ENCODE peak calls at places on chromosomes 13 and 19, in ten cellular contexts. P, R, F, D, G, Q, J, K, L and B are unnamed samples.

GRCh38 chr19:1141944-1142343 is 32.1 kb downstream of the SBNO2 start:
- DNase-seq in L (no peak), D (no peak), R (peak; percentile 11), K (no peak), F (no peak), J (no peak), G (no peak), P (no peak), Q (no peak), B (no peak)

GRCh38 chr19:46745030-46745429 is 827 bp upstream of the FKRP start:
- DNase-seq in J (no peak), D (no peak), P (no peak), Q (no peak), K (no peak), F (no peak), G (no peak), L (no peak), R (no peak), B (no peak)

GRCh38 chr13:24557121-24557520 is 44.5 kb upstream of the PARP4 start:
- DNase-seq in L (no peak), Q (no peak), J (no peak), K (no peak), D (no peak), F (no peak), P (no peak), R (no peak), G (no peak), B (no peak)

GRCh38 chr13:79338343-79338742 is 67.7 kb downstream of the RBM26 start:
- DNase-seq in D (no peak), K (no peak), R (no peak), P (no peak), J (no peak), L (no peak), F (no peak), Q (no peak), G (no peak), B (no peak)

GRCh38 chr13:30738526-30738925 is 3.2 kb downstream of the ALOX5AP start:
- DNase-seq in G (no peak), K (no peak), F (no peak), L (no peak), R (no peak), D (peak; percentile 34), Q (no peak), J (no peak), P (no peak), B (no peak)

GRCh38 chr19:41706741-41707501 is 1.5 kb upstream of the CEACAM5 start:
- DNase-seq in G (peak; percentile 64), J (peak; percentile 47), Q (no peak), D (peak; percentile 90), K (no peak), P (peak; percentile 70), R (peak; percentile 64), F (no peak), L (peak; percentile 46), B (peak; percentile 69)

GRCh38 chr13:60617863-60618733 is 221.1 kb downstream of the TDRD3 start:
- DNase-seq in Q (peak; percentile 10), P (no peak), L (no peak), K (no peak), F (no peak), R (peak; percentile 32), J (no peak), D (peak; percentile 69), G (no peak), B (no peak)

GRCh38 chr13:37598572-37598971 is at the start of gene POSTN:
- DNase-seq in L (no peak), G (no peak), D (no peak), K (no peak), R (no peak), J (no peak), P (no peak), Q (no peak), F (no peak), B (no peak)

GRCh38 chr13:28116736-28117135 is 16.4 kb upstream of the FLT3 start:
- DNase-seq in Q (no peak), G (no peak), L (no peak), P (no peak), R (no peak), K (no peak), D (no peak), J (no peak), F (no peak), B (no peak)

GRCh38 chr19:40791996-40792395 is 7.0 kb upstream of the EGLN2 start:
- DNase-seq in Q (no peak), L (no peak), R (no peak), G (no peak), K (no peak), P (no peak), D (no peak), F (no peak), J (no peak), B (no peak)

GRCh38 chr13:33235078-33235477 is 50.5 kb downstream of the STARD13 start:
- DNase-seq in Q (no peak), R (peak; percentile 71), D (no peak), K (no peak), J (no peak), G (no peak), F (no peak), L (no peak), P (no peak), B (no peak)

GRCh38 chr19:48121909-48122371 is 11.3 kb upstream of the PLA2G4C start:
- DNase-seq in R (no peak), P (no peak), K (no peak), Q (no peak), F (no peak), L (no peak), D (no peak), G (no peak), J (no peak), B (no peak)

GRCh38 chr19:51457351-51458013 is 772 bp downstream of the SIGLEC8 start:
- DNase-seq in D (no peak), F (no peak), J (no peak), L (no peak), P (no peak), Q (no peak), G (no peak), R (no peak), K (no peak), B (no peak)